ENCODE peak calls at places on chromosomes 5 and 9, in seven cellular contexts. E is pancreas, Y is transverse colon, W is tibial nerve, P is hepatocyte, R is right cardiac atrium, G is Peyer's patch. O is an unnamed sample. For H3K4me1, the result is how much of the 10 kb centered on the place peaks cover.

GRCh38 chr5:172731286-172732073 is 39.5 kb downstream of the DUSP1 start:
- DNase-seq in E (peak), Y (no peak), W (no peak), P (peak), R (no peak), G (no peak), O (no peak)

GRCh38 chr5:109105631-109106267 is 304.0 kb downstream of the PJA2 start:
- DNase-seq in E (no peak), Y (no peak), W (no peak), P (peak), R (no peak), G (no peak), O (no peak)

GRCh38 chr5:40171971-40172370 is 507.7 kb upstream of the PTGER4 start:
- DNase-seq in E (no peak), Y (no peak), W (no peak), P (no peak), R (no peak), G (no peak), O (no peak)

GRCh38 chr9:83280790-83281189 is 217.8 kb upstream of the RASEF start:
- DNase-seq in E (no peak), Y (no peak), W (no peak), P (no peak), R (no peak), G (no peak), O (no peak)

GRCh38 chr9:125437771-125438221 is 176.2 kb downstream of the GAPVD1 start:
- DNase-seq in E (no peak), Y (no peak), W (no peak), P (no peak), R (peak), G (no peak), O (no peak)

GRCh38 chr9:38733503-38733902 is 13.6 kb upstream of the FAM240B start:
- DNase-seq in E (no peak), Y (no peak), W (no peak), P (no peak), R (no peak), G (no peak), O (no peak)

GRCh38 chr5:86858452-86858851 is 240.7 kb downstream of the COX7C start:
- DNase-seq in E (no peak), Y (no peak), W (no peak), P (no peak), R (no peak), G (no peak), O (no peak)

GRCh38 chr5:163354685-163355084 is 82.7 kb upstream of the CCNG1 start:
- DNase-seq in E (no peak), Y (no peak), W (no peak), P (no peak), R (no peak), G (no peak), O (no peak)

GRCh38 chr9:33161589-33162132 is 5.5 kb downstream of the B4GALT1 start:
- DNase-seq in E (no peak), Y (peak), W (no peak), P (peak), R (no peak), G (no peak), O (no peak)

GRCh38 chr9:137970686-137971476 is 93.3 kb downstream of the CACNA1B start:
- DNase-seq in E (no peak), Y (no peak), W (no peak), P (peak), R (no peak), G (no peak), O (no peak)

GRCh38 chr5:155015239-155015638 is 1.7 kb downstream of the KIF4B start:
- DNase-seq in E (no peak), Y (no peak), W (no peak), P (no peak), R (no peak), G (no peak), O (no peak)

GRCh38 chr9:22049411-22049810 is 40.3 kb upstream of the CDKN2B start:
- DNase-seq in E (no peak), Y (no peak), W (peak), P (no peak), R (no peak), G (no peak), O (no peak)

GRCh38 chr5:135454946-135455345 is 2.8 kb upstream of the TIFAB start:
- DNase-seq in E (no peak), Y (no peak), W (no peak), P (no peak), R (no peak), G (no peak), O (no peak)

GRCh38 chr5:39712316-39713223 is 287.8 kb upstream of the DAB2 start:
- DNase-seq in E (no peak), Y (no peak), W (no peak), P (no peak), R (no peak), G (no peak), O (no peak)

GRCh38 chr5:15929616-15930303 is 249.8 kb downstream of the MARCHF11 start:
- DNase-seq in E (no peak), Y (no peak), W (no peak), P (peak), R (no peak), G (no peak), O (no peak)

DNA sequence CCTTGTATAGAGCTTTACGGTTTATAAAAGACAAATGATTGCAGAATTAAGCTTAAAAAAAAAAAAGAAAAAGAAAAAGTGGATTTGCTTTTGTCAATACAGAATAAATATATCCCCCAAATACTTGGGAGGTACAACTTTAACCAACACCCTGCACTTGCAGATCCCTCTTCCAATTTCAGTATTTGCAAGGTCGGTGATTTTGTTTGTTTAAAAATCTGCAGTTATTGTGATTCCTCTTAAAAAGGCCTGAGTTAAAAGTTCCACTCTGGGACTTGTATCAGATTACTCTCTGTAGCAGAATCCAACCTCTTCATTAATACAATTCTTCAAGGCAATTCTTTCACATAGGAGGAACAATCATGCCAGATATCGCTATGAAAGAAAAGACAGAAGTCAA is 400.9 kb downstream of the EBF1 start:
- DNase-seq in E (no peak), Y (no peak), W (no peak), P (no peak), R (no peak), G (no peak), O (no peak)
- H3K4me1 ChIP-seq in E (under half), Y (under half), W (under half), P (under half), R (under half), G (under half), O (under half)

GRCh38 chr9:127915325-127915752 is 1.5 kb downstream of the ST6GALNAC4 start:
- DNase-seq in E (peak), Y (peak), W (no peak), P (no peak), R (peak), G (peak), O (no peak)
- H3K4me1 ChIP-seq in E (under half), Y (half or more), W (under half), P (under half), R (under half), G (under half), O (under half)

GRCh38 chr9:93463638-93464248 is 10.4 kb upstream of the FAM120AOS start:
- DNase-seq in E (no peak), Y (no peak), W (no peak), P (no peak), R (no peak), G (no peak), O (no peak)

GRCh38 chr9:93459432-93459847 is 6.1 kb upstream of the FAM120AOS start:
- DNase-seq in E (no peak), Y (no peak), W (no peak), P (no peak), R (peak), G (no peak), O (peak)

GRCh38 chr9:93460689-93461413 is 7.5 kb upstream of the FAM120AOS start:
- DNase-seq in E (no peak), Y (no peak), W (no peak), P (no peak), R (no peak), G (no peak), O (no peak)

GRCh38 chr9:93461810-93462209 is 8.4 kb upstream of the FAM120AOS start:
- DNase-seq in E (no peak), Y (no peak), W (no peak), P (no peak), R (no peak), G (no peak), O (no peak)

GRCh38 chr9:93461414-93461743 is 8.0 kb upstream of the FAM120AOS start:
- DNase-seq in E (no peak), Y (no peak), W (no peak), P (no peak), R (no peak), G (no peak), O (no peak)
- H3K4me1 ChIP-seq in E (under half), Y (half or more), W (under half), P (under half), R (under half), G (under half), O (half or more)

DNA sequence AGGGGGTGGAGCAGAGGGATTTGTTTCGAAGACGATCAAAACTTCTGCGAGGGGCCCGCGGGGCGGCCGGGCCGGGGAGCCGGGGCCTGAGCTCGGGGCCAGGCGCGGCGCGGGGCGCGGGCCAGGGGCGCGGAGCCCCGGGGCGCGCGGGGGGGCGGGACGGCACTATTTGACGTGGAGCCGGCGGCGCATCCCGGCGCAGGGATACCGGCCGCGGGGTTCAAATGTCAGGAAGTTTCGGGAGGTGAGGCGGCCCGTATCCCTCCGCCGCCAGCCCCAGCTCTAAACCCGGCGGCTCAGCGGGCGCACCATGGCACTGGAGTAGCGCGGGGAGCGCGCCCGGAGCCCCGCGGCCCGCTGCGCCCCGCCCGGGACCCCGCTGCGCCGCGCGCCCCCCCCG is at the start of gene LMX1B:
- DNase-seq in E (no peak), Y (peak), W (no peak), P (no peak), R (peak), G (peak), O (peak)
- H3K4me1 ChIP-seq in E (under half), Y (half or more), W (under half), P (under half), R (under half), G (under half), O (half or more)

GRCh38 chr5:132295505-132296411 is 1.6 kb downstream of the SLC22A4 start:
- DNase-seq in E (no peak), Y (no peak), W (no peak), P (no peak), R (no peak), G (no peak), O (no peak)
- H3K4me1 ChIP-seq in E (under half), Y (under half), W (under half), P (under half), R (under half), G (under half), O (under half)

GRCh38 chr9:111598730-111599091 is 736 bp downstream of the PTGR1 start:
- DNase-seq in E (peak), Y (peak), W (no peak), P (peak), R (peak), G (no peak), O (no peak)
- H3K4me1 ChIP-seq in E (under half), Y (under half), W (under half), P (under half), R (under half), G (under half), O (under half)

GRCh38 chr5:169746147-169746694 is 109.1 kb downstream of the DOCK2 start:
- DNase-seq in E (no peak), Y (no peak), W (no peak), P (no peak), R (no peak), G (no peak), O (no peak)

GRCh38 chr5:169745441-169746146 is 108.5 kb downstream of the DOCK2 start:
- DNase-seq in E (no peak), Y (no peak), W (no peak), P (no peak), R (no peak), G (no peak), O (no peak)

GRCh38 chr5:169744336-169744735 is 107.3 kb downstream of the DOCK2 start:
- DNase-seq in E (no peak), Y (no peak), W (no peak), P (no peak), R (no peak), G (no peak), O (no peak)

GRCh38 chr5:169740435-169740834 is 103.4 kb downstream of the DOCK2 start:
- DNase-seq in E (no peak), Y (no peak), W (no peak), P (no peak), R (no peak), G (no peak), O (no peak)

GRCh38 chr5:169742773-169743296 is 105.8 kb downstream of the DOCK2 start:
- DNase-seq in E (no peak), Y (no peak), W (no peak), P (no peak), R (peak), G (no peak), O (peak)
- H3K4me1 ChIP-seq in E (under half), Y (under half), W (under half), P (under half), R (under half), G (under half), O (under half)

DNA sequence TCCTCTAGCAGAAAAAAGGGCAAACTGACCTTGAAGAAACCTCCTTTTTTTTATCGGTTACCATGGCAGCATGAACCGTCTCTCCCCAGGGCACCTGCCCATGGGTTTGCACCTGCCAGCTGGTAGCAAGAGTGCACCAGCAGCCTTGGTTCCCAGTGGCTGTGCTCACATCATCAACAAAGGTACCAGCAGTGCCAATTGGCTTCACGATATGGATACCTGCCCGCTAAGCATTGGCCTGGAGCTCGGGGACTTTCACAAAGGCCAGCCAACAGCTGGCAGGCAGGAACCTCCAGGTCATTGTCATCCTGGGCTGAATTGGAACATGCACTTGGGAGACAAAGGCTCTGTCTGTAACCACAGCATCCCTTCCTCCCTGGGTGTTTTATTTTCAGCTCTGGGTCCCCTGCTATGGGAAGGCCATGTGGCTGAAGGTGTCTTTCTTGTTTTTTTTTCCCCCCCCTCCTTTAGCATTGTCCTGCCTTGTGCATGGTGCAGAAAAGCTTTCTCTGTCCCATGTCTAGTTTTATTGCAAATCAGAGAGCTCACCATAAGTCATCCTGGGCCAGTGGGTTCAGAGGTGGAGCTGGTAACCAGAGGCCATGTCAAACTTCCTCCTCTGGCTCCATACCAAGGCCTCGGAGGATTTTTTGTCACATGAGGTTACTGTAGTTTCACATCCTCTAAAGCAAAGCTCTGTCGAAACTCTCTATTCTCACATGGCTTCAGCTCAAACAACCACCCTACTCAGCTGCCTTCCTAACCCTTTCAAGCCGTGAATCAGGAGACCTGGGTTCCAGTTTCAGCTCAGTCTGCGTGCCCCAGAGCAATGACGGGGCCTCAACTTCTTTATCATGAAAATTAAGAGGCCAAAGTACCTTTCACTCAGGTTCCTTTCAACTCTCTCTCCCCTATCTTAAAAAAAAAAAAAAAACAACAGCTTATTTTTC is 145.5 kb upstream of the MAP3K1 start:
- DNase-seq in E (peak), Y (peak), W (no peak), P (peak), R (peak), G (no peak), O (peak)
- H3K4me1 ChIP-seq in E (under half), Y (under half), W (under half), P (under half), R (under half), G (under half), O (under half)

O was measured in heart left ventricle.